ENCODE peak calls at places on chromosome 18, in four cellular contexts. N is trophoblast cell, P is testis, S is thoracic aorta. L is an unnamed sample.

GRCh38 chr18:13500891-13501887 is 225.2 kb downstream of the FAM210A start:
- DNase-seq in N (peak), S (peak), P (peak), L (peak)

GRCh38 chr18:76404345-76404831 is 90.7 kb downstream of the ZNF516 start:
- DNase-seq in N (no peak), P (no peak), S (no peak), L (no peak)

GRCh38 chr18:35344736-35345459 is 678 bp upstream of the ZNF24 start:
- DNase-seq in S (no peak), P (peak), N (no peak), L (no peak)

GRCh38 chr18:76955529-76956170 is 133.3 kb downstream of the ZNF236 start:
- DNase-seq in P (no peak), S (no peak), N (peak), L (no peak)

GRCh38 chr18:7488571-7488970 is 78.5 kb upstream of the PTPRM start:
- DNase-seq in S (no peak), P (no peak), N (peak), L (no peak)

GRCh38 chr18:68316636-68317035 is 398.3 kb downstream of the TMX3 start:
- DNase-seq in N (no peak), S (no peak), P (no peak), L (no peak)

GRCh38 chr18:35408843-35409261 is 31.7 kb upstream of the ZNF396 start:
- DNase-seq in N (no peak), P (no peak), S (no peak), L (no peak)

GRCh38 chr18:71221405-71221804 is 932.6 kb downstream of the SOCS6 start:
- DNase-seq in S (no peak), P (no peak), N (no peak), L (no peak)

GRCh38 chr18:69659142-69659651 is 258.5 kb downstream of the DOK6 start:
- DNase-seq in N (no peak), P (no peak), S (no peak), L (no peak)

GRCh38 chr18:29002747-29003146 is 825.8 kb upstream of the CDH2 start:
- DNase-seq in N (no peak), S (no peak), P (no peak), L (peak)

GRCh38 chr18:69951182-69951581 is 3.5 kb upstream of the CD226 start:
- DNase-seq in N (no peak), P (no peak), S (no peak), L (no peak)

DNA sequence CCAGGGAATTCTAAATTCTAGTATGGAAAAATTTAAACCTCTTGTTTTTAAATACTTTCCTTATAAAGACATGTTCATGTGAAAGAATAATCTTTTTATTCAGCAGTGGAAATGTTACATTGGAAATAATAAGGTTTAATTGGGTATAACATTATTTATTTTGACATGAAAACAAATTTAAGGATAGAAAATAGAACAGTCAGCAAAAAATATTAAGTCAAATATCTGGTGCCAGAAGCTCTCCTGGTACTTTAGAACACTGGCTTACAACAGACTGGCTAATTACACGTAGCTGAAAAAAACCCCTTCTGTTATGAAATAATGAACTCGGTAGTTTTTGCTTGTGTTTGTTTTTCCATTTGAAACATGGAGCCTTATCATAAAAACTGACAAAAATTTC is 447.9 kb downstream of the DSEL start:
- DNase-seq in P (no peak), S (no peak), N (no peak), L (no peak)
- H3K27ac ChIP-seq in P (no peak), S (no peak), N (no peak), L (no peak)

GRCh38 chr18:60053747-60054304 is 154.0 kb downstream of the PMAIP1 start:
- DNase-seq in S (no peak), P (no peak), N (peak), L (no peak)
- H3K27ac ChIP-seq in S (no peak), P (no peak), N (no peak), L (no peak)

GRCh38 chr18:55780591-55781071 is 192.6 kb upstream of the TCF4 start:
- DNase-seq in S (no peak), P (no peak), N (no peak), L (no peak)

GRCh38 chr18:55783921-55784320 is 195.9 kb upstream of the TCF4 start:
- DNase-seq in N (no peak), S (no peak), P (no peak), L (no peak)

GRCh38 chr18:55779711-55780590 is 192.0 kb upstream of the TCF4 start:
- DNase-seq in S (no peak), N (no peak), P (peak), L (peak)

GRCh38 chr18:55779461-55779710 is 191.4 kb upstream of the TCF4 start:
- DNase-seq in S (no peak), N (no peak), P (no peak), L (no peak)

DNA sequence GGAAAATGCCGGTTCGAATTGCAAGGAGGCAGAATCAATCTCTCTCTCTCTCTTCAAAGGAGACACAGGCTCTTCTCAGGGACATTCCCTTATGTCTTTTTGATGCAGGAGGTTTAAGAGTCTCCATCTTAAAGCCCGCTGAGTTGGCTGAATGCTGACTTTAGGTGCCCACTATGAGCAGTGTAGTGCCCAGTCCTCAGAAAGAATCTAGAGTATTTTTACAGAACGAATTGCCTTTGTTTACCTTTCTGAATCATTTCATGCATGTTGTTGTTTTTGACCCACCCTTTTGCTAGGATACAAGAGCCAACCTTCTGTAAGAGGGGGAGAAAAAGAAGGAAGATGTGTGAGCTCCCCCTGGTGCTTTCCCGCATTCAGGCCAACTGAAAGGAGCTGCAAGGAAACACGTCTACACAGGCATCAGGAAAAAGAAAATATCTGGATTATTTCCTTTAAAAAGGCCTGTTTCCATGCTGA is 193.5 kb upstream of the TCF4 start:
- DNase-seq in N (no peak), S (no peak), P (peak), L (peak)
- H3K27ac ChIP-seq in N (peak), S (no peak), P (no peak), L (no peak)

GRCh38 chr18:31497711-31498449 is at the start of gene DSG2:
- DNase-seq in S (no peak), P (peak), N (peak), L (peak)

GRCh38 chr18:31498450-31499156 is 626 bp downstream of the DSG2 start:
- DNase-seq in N (no peak), S (no peak), P (no peak), L (peak)

GRCh38 chr18:31499157-31499524 is 1.2 kb downstream of the DSG2 start:
- DNase-seq in N (no peak), P (no peak), S (no peak), L (no peak)

GRCh38 chr18:31500161-31500688 is 2.2 kb downstream of the DSG2 start:
- DNase-seq in N (no peak), S (no peak), P (no peak), L (no peak)

GRCh38 chr18:31497404-31497710 is 620 bp upstream of the DSG2 start:
- DNase-seq in N (no peak), P (no peak), S (no peak), L (no peak)
- H3K27ac ChIP-seq in N (no peak), P (no peak), S (no peak), L (peak)

GRCh38 chr18:45782662-45783061 is 42.8 kb upstream of the SIGLEC15 start:
- DNase-seq in P (no peak), S (no peak), N (no peak), L (no peak)
- H3K27ac ChIP-seq in P (no peak), S (no peak), N (no peak), L (no peak)

GRCh38 chr18:9658111-9658641 is 43.8 kb upstream of the PPP4R1 start:
- DNase-seq in N (peak), P (no peak), S (no peak), L (no peak)
- H3K27ac ChIP-seq in N (no peak), P (no peak), S (no peak), L (no peak)

GRCh38 chr18:4813708-4814107 is 358.6 kb upstream of the DLGAP1 start:
- DNase-seq in N (no peak), S (no peak), P (no peak), L (no peak)
- H3K27ac ChIP-seq in N (no peak), S (no peak), P (no peak), L (no peak)

GRCh38 chr18:23257686-23258565 is 122.6 kb downstream of the CABLES1 start:
- DNase-seq in N (peak), S (peak), P (no peak), L (no peak)

GRCh38 chr18:23258566-23259265 is 123.4 kb downstream of the CABLES1 start:
- DNase-seq in N (peak), P (no peak), S (no peak), L (no peak)

GRCh38 chr18:23259701-23260661 is 124.7 kb downstream of the CABLES1 start:
- DNase-seq in N (peak), S (peak), P (peak), L (peak)

GRCh38 chr18:23253630-23254029 is 118.3 kb downstream of the CABLES1 start:
- DNase-seq in S (no peak), P (no peak), N (no peak), L (no peak)

GRCh38 chr18:23257153-23257552 is 121.9 kb downstream of the CABLES1 start:
- DNase-seq in N (no peak), P (no peak), S (no peak), L (no peak)
- H3K27ac ChIP-seq in N (no peak), P (no peak), S (peak), L (peak)

L was measured in uterus.